ENCODE peak calls at places on chromosomes 11 and 22, in seven cellular contexts. One of them, this sample, is unnamed.

GRCh38 chr11:116535954-116536353 is 236.8 kb downstream of the BUD13 start:
- DNase-seq in cardiac fibroblast: no peak
- DNase-seq in CD4-positive, alpha-beta memory T cell: no peak
- DNase-seq in NCI-H460: no peak
- DNase-seq in mucosa of gallbladder: no peak
- DNase-seq in OCI-LY7: no peak
- DNase-seq in glomerular endothelial cell: no peak
- DNase-seq in this sample: no peak

GRCh38 chr11:73784080-73784634 is 3.5 kb upstream of the MRPL48 start:
- DNase-seq in cardiac fibroblast: no peak
- DNase-seq in CD4-positive, alpha-beta memory T cell: no peak
- DNase-seq in NCI-H460: peak; percentile 73
- DNase-seq in mucosa of gallbladder: no peak
- DNase-seq in OCI-LY7: peak; percentile 66
- DNase-seq in glomerular endothelial cell: no peak
- DNase-seq in this sample: no peak

GRCh38 chr11:1348146-1348545 is 38.7 kb upstream of the TOLLIP start:
- DNase-seq in cardiac fibroblast: no peak
- DNase-seq in CD4-positive, alpha-beta memory T cell: no peak
- DNase-seq in NCI-H460: no peak
- DNase-seq in mucosa of gallbladder: no peak
- DNase-seq in OCI-LY7: no peak
- DNase-seq in glomerular endothelial cell: no peak
- DNase-seq in this sample: no peak

GRCh38 chr11:17256512-17256911 is 20.0 kb upstream of the NUCB2 start:
- DNase-seq in cardiac fibroblast: peak; percentile 98
- DNase-seq in CD4-positive, alpha-beta memory T cell: no peak
- DNase-seq in NCI-H460: no peak
- DNase-seq in mucosa of gallbladder: no peak
- DNase-seq in OCI-LY7: no peak
- DNase-seq in glomerular endothelial cell: no peak
- DNase-seq in this sample: no peak

GRCh38 chr11:77968337-77968736 is 26.1 kb downstream of the INTS4 start:
- DNase-seq in cardiac fibroblast: no peak
- DNase-seq in CD4-positive, alpha-beta memory T cell: no peak
- DNase-seq in NCI-H460: no peak
- DNase-seq in mucosa of gallbladder: no peak
- DNase-seq in OCI-LY7: peak; percentile 37
- DNase-seq in glomerular endothelial cell: no peak
- DNase-seq in this sample: no peak

GRCh38 chr22:37500745-37501144 is 14.6 kb upstream of the MFNG start:
- DNase-seq in cardiac fibroblast: no peak
- DNase-seq in CD4-positive, alpha-beta memory T cell: no peak
- DNase-seq in NCI-H460: no peak
- DNase-seq in mucosa of gallbladder: no peak
- DNase-seq in OCI-LY7: no peak
- DNase-seq in glomerular endothelial cell: no peak
- DNase-seq in this sample: no peak

GRCh38 chr11:34348919-34349318 is 8.9 kb downstream of the ABTB2 start:
- DNase-seq in cardiac fibroblast: no peak
- DNase-seq in CD4-positive, alpha-beta memory T cell: no peak
- DNase-seq in NCI-H460: no peak
- DNase-seq in mucosa of gallbladder: no peak
- DNase-seq in OCI-LY7: no peak
- DNase-seq in glomerular endothelial cell: no peak
- DNase-seq in this sample: no peak

GRCh38 chr11:30719420-30719819 is 133.3 kb upstream of the MPPED2 start:
- DNase-seq in cardiac fibroblast: no peak
- DNase-seq in CD4-positive, alpha-beta memory T cell: no peak
- DNase-seq in NCI-H460: no peak
- DNase-seq in mucosa of gallbladder: no peak
- DNase-seq in OCI-LY7: no peak
- DNase-seq in glomerular endothelial cell: no peak
- DNase-seq in this sample: no peak

GRCh38 chr11:31487848-31488247 is 21.6 kb downstream of the IMMP1L start:
- DNase-seq in cardiac fibroblast: peak; percentile 82
- DNase-seq in CD4-positive, alpha-beta memory T cell: no peak
- DNase-seq in NCI-H460: peak; percentile 23
- DNase-seq in mucosa of gallbladder: peak; percentile 12
- DNase-seq in OCI-LY7: peak; percentile 26
- DNase-seq in glomerular endothelial cell: peak; percentile 41
- DNase-seq in this sample: peak; percentile 81

GRCh38 chr11:96254087-96254486 is 88.9 kb downstream of the MAML2 start:
- DNase-seq in cardiac fibroblast: peak; percentile 92
- DNase-seq in CD4-positive, alpha-beta memory T cell: peak; percentile 47
- DNase-seq in NCI-H460: peak; percentile 34
- DNase-seq in mucosa of gallbladder: no peak
- DNase-seq in OCI-LY7: peak; percentile 42
- DNase-seq in glomerular endothelial cell: peak; percentile 82
- DNase-seq in this sample: peak; percentile 54

GRCh38 chr11:65920035-65920802 is 993 bp downstream of the DRAP1 start:
- DNase-seq in cardiac fibroblast: no peak
- DNase-seq in CD4-positive, alpha-beta memory T cell: no peak
- DNase-seq in NCI-H460: no peak
- DNase-seq in mucosa of gallbladder: no peak
- DNase-seq in OCI-LY7: no peak
- DNase-seq in glomerular endothelial cell: no peak
- DNase-seq in this sample: no peak

GRCh38 chr11:11584937-11585336 is 36.9 kb downstream of the GALNT18 start:
- DNase-seq in cardiac fibroblast: no peak
- DNase-seq in CD4-positive, alpha-beta memory T cell: no peak
- DNase-seq in NCI-H460: no peak
- DNase-seq in mucosa of gallbladder: no peak
- DNase-seq in OCI-LY7: no peak
- DNase-seq in glomerular endothelial cell: no peak
- DNase-seq in this sample: no peak

GRCh38 chr11:134589155-134589554 is 177.1 kb upstream of the B3GAT1 start:
- DNase-seq in cardiac fibroblast: no peak
- DNase-seq in CD4-positive, alpha-beta memory T cell: no peak
- DNase-seq in NCI-H460: no peak
- DNase-seq in mucosa of gallbladder: peak; percentile 6
- DNase-seq in OCI-LY7: no peak
- DNase-seq in glomerular endothelial cell: no peak
- DNase-seq in this sample: no peak

GRCh38 chr11:45023065-45023365 is 72.3 kb upstream of the TP53I11 start:
- DNase-seq in cardiac fibroblast: no peak
- DNase-seq in CD4-positive, alpha-beta memory T cell: no peak
- DNase-seq in NCI-H460: no peak
- DNase-seq in mucosa of gallbladder: no peak
- DNase-seq in OCI-LY7: no peak
- DNase-seq in glomerular endothelial cell: no peak
- DNase-seq in this sample: no peak

GRCh38 chr22:22113701-22114100 is 130.9 kb upstream of the VPREB1 start:
- DNase-seq in cardiac fibroblast: no peak
- DNase-seq in CD4-positive, alpha-beta memory T cell: no peak
- DNase-seq in NCI-H460: no peak
- DNase-seq in mucosa of gallbladder: no peak
- DNase-seq in OCI-LY7: no peak
- DNase-seq in glomerular endothelial cell: no peak
- DNase-seq in this sample: no peak

GRCh38 chr11:118232659-118233058 is 7.8 kb upstream of the JAML start:
- DNase-seq in cardiac fibroblast: no peak
- DNase-seq in CD4-positive, alpha-beta memory T cell: no peak
- DNase-seq in NCI-H460: no peak
- DNase-seq in mucosa of gallbladder: no peak
- DNase-seq in OCI-LY7: no peak
- DNase-seq in glomerular endothelial cell: no peak
- DNase-seq in this sample: no peak

GRCh38 chr22:50157976-50158375 is 12.6 kb upstream of the PANX2 start:
- DNase-seq in cardiac fibroblast: no peak
- DNase-seq in CD4-positive, alpha-beta memory T cell: no peak
- DNase-seq in NCI-H460: no peak
- DNase-seq in mucosa of gallbladder: peak; percentile 47
- DNase-seq in OCI-LY7: no peak
- DNase-seq in glomerular endothelial cell: no peak
- DNase-seq in this sample: no peak

GRCh38 chr22:46929689-46930225 is 167.3 kb downstream of the TBC1D22A start:
- DNase-seq in cardiac fibroblast: no peak
- DNase-seq in CD4-positive, alpha-beta memory T cell: no peak
- DNase-seq in NCI-H460: no peak
- DNase-seq in mucosa of gallbladder: no peak
- DNase-seq in OCI-LY7: no peak
- DNase-seq in glomerular endothelial cell: no peak
- DNase-seq in this sample: no peak

GRCh38 chr11:73265853-73266643 is 6.1 kb upstream of the P2RY6 start:
- DNase-seq in cardiac fibroblast: no peak
- DNase-seq in CD4-positive, alpha-beta memory T cell: no peak
- DNase-seq in NCI-H460: no peak
- DNase-seq in mucosa of gallbladder: no peak
- DNase-seq in OCI-LY7: no peak
- DNase-seq in glomerular endothelial cell: no peak
- DNase-seq in this sample: no peak

GRCh38 chr22:38272373-38273134 is at the start of gene TMEM184B:
- DNase-seq in cardiac fibroblast: peak; percentile 78
- DNase-seq in CD4-positive, alpha-beta memory T cell: peak; percentile 87
- DNase-seq in NCI-H460: peak; percentile 37
- DNase-seq in mucosa of gallbladder: peak; percentile 77
- DNase-seq in OCI-LY7: peak; percentile 83
- DNase-seq in glomerular endothelial cell: no peak
- DNase-seq in this sample: peak; percentile 87

GRCh38 chr11:691710-692590 is 3.1 kb downstream of the DEAF1 start:
- DNase-seq in cardiac fibroblast: no peak
- DNase-seq in CD4-positive, alpha-beta memory T cell: no peak
- DNase-seq in NCI-H460: no peak
- DNase-seq in mucosa of gallbladder: no peak
- DNase-seq in OCI-LY7: no peak
- DNase-seq in glomerular endothelial cell: no peak
- DNase-seq in this sample: no peak

GRCh38 chr11:33915521-33915920 is 23.6 kb upstream of the LMO2 start:
- DNase-seq in cardiac fibroblast: no peak
- DNase-seq in CD4-positive, alpha-beta memory T cell: no peak
- DNase-seq in NCI-H460: no peak
- DNase-seq in mucosa of gallbladder: no peak
- DNase-seq in OCI-LY7: no peak
- DNase-seq in glomerular endothelial cell: no peak
- DNase-seq in this sample: no peak

GRCh38 chr22:45334068-45334467 is 24.3 kb downstream of the FAM118A start:
- DNase-seq in cardiac fibroblast: peak; percentile 41
- DNase-seq in CD4-positive, alpha-beta memory T cell: no peak
- DNase-seq in NCI-H460: no peak
- DNase-seq in mucosa of gallbladder: no peak
- DNase-seq in OCI-LY7: no peak
- DNase-seq in glomerular endothelial cell: no peak
- DNase-seq in this sample: no peak

GRCh38 chr11:14259186-14259784 is 99.7 kb downstream of the RRAS2 start:
- DNase-seq in cardiac fibroblast: no peak
- DNase-seq in CD4-positive, alpha-beta memory T cell: no peak
- DNase-seq in NCI-H460: no peak
- DNase-seq in mucosa of gallbladder: no peak
- DNase-seq in OCI-LY7: no peak
- DNase-seq in glomerular endothelial cell: no peak
- DNase-seq in this sample: no peak

GRCh38 chr22:44341431-44342346 is 28.9 kb upstream of the SHISAL1 start:
- DNase-seq in cardiac fibroblast: peak; percentile 71
- DNase-seq in CD4-positive, alpha-beta memory T cell: no peak
- DNase-seq in NCI-H460: no peak
- DNase-seq in mucosa of gallbladder: no peak
- DNase-seq in OCI-LY7: no peak
- DNase-seq in glomerular endothelial cell: no peak
- DNase-seq in this sample: peak; percentile 61

GRCh38 chr11:45670386-45671135 is 5.1 kb upstream of the CHST1 start:
- DNase-seq in cardiac fibroblast: no peak
- DNase-seq in CD4-positive, alpha-beta memory T cell: no peak
- DNase-seq in NCI-H460: no peak
- DNase-seq in mucosa of gallbladder: no peak
- DNase-seq in OCI-LY7: no peak
- DNase-seq in glomerular endothelial cell: no peak
- DNase-seq in this sample: no peak

GRCh38 chr11:120302001-120302805 is 22.9 kb upstream of the TLCD5 start:
- DNase-seq in cardiac fibroblast: no peak
- DNase-seq in CD4-positive, alpha-beta memory T cell: no peak
- DNase-seq in NCI-H460: no peak
- DNase-seq in mucosa of gallbladder: peak; percentile 90
- DNase-seq in OCI-LY7: no peak
- DNase-seq in glomerular endothelial cell: no peak
- DNase-seq in this sample: no peak

GRCh38 chr11:16871368-16871767 is 132.9 kb downstream of the C11orf58 start:
- DNase-seq in cardiac fibroblast: peak; percentile 13
- DNase-seq in CD4-positive, alpha-beta memory T cell: no peak
- DNase-seq in NCI-H460: no peak
- DNase-seq in mucosa of gallbladder: no peak
- DNase-seq in OCI-LY7: no peak
- DNase-seq in glomerular endothelial cell: no peak
- DNase-seq in this sample: no peak

GRCh38 chr22:49975543-49976389 is 15.2 kb downstream of the PIM3 start:
- DNase-seq in cardiac fibroblast: no peak
- DNase-seq in CD4-positive, alpha-beta memory T cell: no peak
- DNase-seq in NCI-H460: no peak
- DNase-seq in mucosa of gallbladder: no peak
- DNase-seq in OCI-LY7: no peak
- DNase-seq in glomerular endothelial cell: no peak
- DNase-seq in this sample: no peak

GRCh38 chr11:68145120-68145866 is 24.1 kb upstream of the CHKA start:
- DNase-seq in cardiac fibroblast: no peak
- DNase-seq in CD4-positive, alpha-beta memory T cell: no peak
- DNase-seq in NCI-H460: no peak
- DNase-seq in mucosa of gallbladder: no peak
- DNase-seq in OCI-LY7: no peak
- DNase-seq in glomerular endothelial cell: no peak
- DNase-seq in this sample: no peak

GRCh38 chr11:75261474-75261847 is 20.9 kb downstream of the TPBGL start:
- DNase-seq in cardiac fibroblast: no peak
- DNase-seq in CD4-positive, alpha-beta memory T cell: peak; percentile 21
- DNase-seq in NCI-H460: no peak
- DNase-seq in mucosa of gallbladder: no peak
- DNase-seq in OCI-LY7: no peak
- DNase-seq in glomerular endothelial cell: no peak
- DNase-seq in this sample: no peak

GRCh38 chr22:27612075-27612474 is 189.5 kb downstream of the MN1 start:
- DNase-seq in cardiac fibroblast: no peak
- DNase-seq in CD4-positive, alpha-beta memory T cell: no peak
- DNase-seq in NCI-H460: no peak
- DNase-seq in mucosa of gallbladder: no peak
- DNase-seq in OCI-LY7: no peak
- DNase-seq in glomerular endothelial cell: no peak
- DNase-seq in this sample: no peak

GRCh38 chr22:36027960-36028645 is 521 bp downstream of the RBFOX2 start:
- DNase-seq in cardiac fibroblast: no peak
- DNase-seq in CD4-positive, alpha-beta memory T cell: no peak
- DNase-seq in NCI-H460: no peak
- DNase-seq in mucosa of gallbladder: no peak
- DNase-seq in OCI-LY7: peak; percentile 58
- DNase-seq in glomerular endothelial cell: no peak
- DNase-seq in this sample: no peak

GRCh38 chr22:45083659-45084305 is 74.0 kb upstream of the PHF21B start:
- DNase-seq in cardiac fibroblast: peak; percentile 11
- DNase-seq in CD4-positive, alpha-beta memory T cell: no peak
- DNase-seq in NCI-H460: no peak
- DNase-seq in mucosa of gallbladder: no peak
- DNase-seq in OCI-LY7: no peak
- DNase-seq in glomerular endothelial cell: no peak
- DNase-seq in this sample: no peak

GRCh38 chr11:61290905-61291690 is 4.0 kb downstream of the VWCE start:
- DNase-seq in cardiac fibroblast: no peak
- DNase-seq in CD4-positive, alpha-beta memory T cell: no peak
- DNase-seq in NCI-H460: no peak
- DNase-seq in mucosa of gallbladder: no peak
- DNase-seq in OCI-LY7: no peak
- DNase-seq in glomerular endothelial cell: no peak
- DNase-seq in this sample: no peak

GRCh38 chr11:83306385-83307080 is 20.4 kb upstream of the CCDC90B start:
- DNase-seq in cardiac fibroblast: no peak
- DNase-seq in CD4-positive, alpha-beta memory T cell: no peak
- DNase-seq in NCI-H460: no peak
- DNase-seq in mucosa of gallbladder: no peak
- DNase-seq in OCI-LY7: no peak
- DNase-seq in glomerular endothelial cell: no peak
- DNase-seq in this sample: no peak

This sample was measured in cardiac muscle cell.